ENCODE peak calls at places on chromosomes 11 and 22, in nine cellular contexts. M is CD8-positive, alpha-beta memory T cell; T is testis; G is mesenteric fat pad; J is left colon; E is WTC11; R is GM13977; D is Panc1; Z is head of caudate nucleus. V is an unnamed sample.

GRCh38 chr22:24580276-24580675 is 12.6 kb downstream of the LRRC75B start:
- DNase-seq in M (no peak), T (no peak), G (no peak), J (no peak), E (no peak), R (no peak), D (no peak), Z (no peak), V (no peak)

GRCh38 chr11:2535673-2536439 is 91.0 kb downstream of the KCNQ1 start:
- DNase-seq in M (no peak), T (no peak), G (peak), J (no peak), E (no peak), R (no peak), D (no peak), Z (no peak), V (peak)

GRCh38 chr11:112320668-112321067 is 60.0 kb upstream of the PLET1 start:
- DNase-seq in M (no peak), T (peak), G (no peak), J (peak), E (no peak), R (no peak), D (no peak), Z (no peak), V (peak)

GRCh38 chr22:19663821-19664325 is 50.4 kb upstream of the SEPTIN5 start:
- DNase-seq in M (no peak), T (peak), G (no peak), J (no peak), E (no peak), R (no peak), D (no peak), Z (peak), V (no peak)

GRCh38 chr11:79860336-79860735 is 419.5 kb upstream of the TENM4 start:
- DNase-seq in M (no peak), T (no peak), G (no peak), J (no peak), E (no peak), R (no peak), D (no peak), Z (no peak), V (no peak)

GRCh38 chr11:134199531-134199930 is 24.2 kb downstream of the NCAPD3 start:
- DNase-seq in M (no peak), T (no peak), G (no peak), J (no peak), E (no peak), R (no peak), D (no peak), Z (no peak), V (no peak)

GRCh38 chr11:1470681-1471611 is 15.6 kb downstream of the MOB2 start:
- DNase-seq in M (no peak), T (no peak), G (no peak), J (no peak), E (no peak), R (no peak), D (no peak), Z (no peak), V (no peak)

GRCh38 chr22:38788016-38788415 is 5.9 kb downstream of the DNAL4 start:
- DNase-seq in M (no peak), T (peak), G (no peak), J (no peak), E (no peak), R (no peak), D (no peak), Z (no peak), V (no peak)

GRCh38 chr11:120400564-120401364 is 64.6 kb downstream of the ARHGEF12 start:
- DNase-seq in M (no peak), T (no peak), G (no peak), J (no peak), E (no peak), R (no peak), D (peak), Z (no peak), V (no peak)

GRCh38 chr11:87259731-87260130 is 222.0 kb downstream of the TMEM135 start:
- DNase-seq in M (no peak), T (no peak), G (no peak), J (no peak), E (no peak), R (no peak), D (no peak), Z (no peak), V (no peak)

GRCh38 chr22:34416321-34416900 is 496.1 kb upstream of the LARGE1 start:
- DNase-seq in M (no peak), T (no peak), G (no peak), J (no peak), E (no peak), R (no peak), D (no peak), Z (no peak), V (no peak)

GRCh38 chr11:8079111-8079675 is 1.8 kb upstream of the TUB start:
- DNase-seq in M (no peak), T (no peak), G (no peak), J (no peak), E (no peak), R (no peak), D (no peak), Z (no peak), V (no peak)

V was measured in coronary artery.